ENCODE peak calls at places on chromosome 22, in eight cellular contexts. E, G, J, Z, B, S, N and U are unnamed samples.

GRCh38 chr22:25728064-25728463 is 13.9 kb upstream of the MYO18B start:
- DNase-seq in S (no peak), N (no peak), E (no peak), B (no peak), G (no peak), J (no peak), Z (no peak), U (no peak)

GRCh38 chr22:35549338-35549737 is 8.7 kb downstream of the RASD2 start:
- DNase-seq in G (no peak), N (no peak), S (no peak), B (no peak), J (no peak), Z (no peak), E (no peak), U (no peak)

GRCh38 chr22:28154856-28155255 is 235.8 kb upstream of the PITPNB start:
- DNase-seq in G (no peak), S (no peak), Z (no peak), E (no peak), J (no peak), B (peak), N (no peak), U (no peak)

GRCh38 chr22:29632672-29633071 is 29.2 kb downstream of the NF2 start:
- DNase-seq in J (no peak), S (no peak), B (no peak), N (no peak), E (no peak), G (no peak), Z (no peak), U (no peak)

GRCh38 chr22:35070451-35071093 is 4.6 kb downstream of the ISX start:
- DNase-seq in N (peak), Z (no peak), B (no peak), J (no peak), S (no peak), G (no peak), E (no peak), U (no peak)

GRCh38 chr22:45235851-45236342 is 4.8 kb downstream of the KIAA0930 start:
- DNase-seq in J (no peak), S (no peak), E (no peak), N (no peak), G (no peak), Z (no peak), B (no peak), U (no peak)

GRCh38 chr22:27531782-27532530 is 269.6 kb downstream of the MN1 start:
- DNase-seq in J (no peak), G (no peak), Z (no peak), E (no peak), S (peak), B (peak), N (peak), U (peak)

GRCh38 chr22:29270475-29271271 is 2.6 kb downstream of the EWSR1 start:
- DNase-seq in N (no peak), G (no peak), E (no peak), J (no peak), B (peak), S (no peak), Z (no peak), U (no peak)

GRCh38 chr22:37329239-37330140 is 47.2 kb downstream of the CYTH4 start:
- DNase-seq in Z (no peak), B (peak), G (no peak), E (no peak), N (no peak), J (no peak), S (no peak), U (no peak)

GRCh38 chr22:25200967-25201366 is 1.3 kb downstream of the CRYBB3 start:
- DNase-seq in N (no peak), B (no peak), S (no peak), Z (no peak), E (no peak), G (no peak), J (no peak), U (no peak)

GRCh38 chr22:27107005-27107404 is 449.6 kb downstream of the MIAT start:
- DNase-seq in N (no peak), B (no peak), J (no peak), E (no peak), S (no peak), G (no peak), Z (no peak), U (no peak)

GRCh38 chr22:24051568-24051967 is 40.5 kb downstream of the CABIN1 start:
- DNase-seq in J (no peak), E (no peak), Z (no peak), N (no peak), B (no peak), S (no peak), G (no peak), U (no peak)

GRCh38 chr22:25682071-25682470 is 59.9 kb upstream of the MYO18B start:
- DNase-seq in B (no peak), J (no peak), G (no peak), Z (no peak), S (no peak), N (no peak), E (no peak), U (no peak)

GRCh38 chr22:33917744-33918406 is 2.4 kb downstream of the LARGE1 start:
- DNase-seq in G (no peak), N (no peak), J (no peak), E (no peak), B (peak), S (no peak), Z (peak), U (no peak)

GRCh38 chr22:37068859-37069258 is 17.3 kb downstream of the KCTD17 start:
- DNase-seq in B (no peak), S (no peak), G (no peak), N (no peak), J (no peak), E (no peak), Z (peak), U (no peak)

GRCh38 chr22:27913162-27913741 is 5.8 kb downstream of the PITPNB start:
- DNase-seq in N (no peak), B (peak), E (no peak), J (no peak), Z (no peak), S (no peak), G (no peak), U (no peak)

GRCh38 chr22:30185129-30185528 is 61.4 kb downstream of the LIF start:
- DNase-seq in Z (no peak), S (no peak), N (no peak), G (no peak), J (no peak), E (no peak), B (peak), U (no peak)

GRCh38 chr22:27022741-27023373 is 365.5 kb downstream of the MIAT start:
- DNase-seq in S (no peak), G (no peak), E (no peak), B (no peak), J (no peak), Z (no peak), N (no peak), U (no peak)

GRCh38 chr22:22955866-22956535 is 68.4 kb downstream of the IGLL5 start:
- DNase-seq in N (peak), B (peak), J (peak), E (peak), S (peak), Z (peak), G (peak), U (peak)

GRCh38 chr22:31954535-31955326 is 10.4 kb downstream of the YWHAH start:
- DNase-seq in Z (no peak), G (no peak), N (no peak), S (no peak), B (no peak), J (no peak), E (no peak), U (no peak)

GRCh38 chr22:25417792-25418191 is 146.7 kb upstream of the GRK3 start:
- DNase-seq in S (no peak), G (no peak), N (no peak), B (no peak), J (no peak), Z (no peak), E (no peak), U (no peak)

GRCh38 chr22:27192135-27192900 is 534.9 kb downstream of the MIAT start:
- DNase-seq in B (no peak), J (no peak), E (no peak), S (no peak), G (no peak), N (no peak), Z (no peak), U (no peak)

GRCh38 chr22:37228106-37229011 is 15.7 kb downstream of the RAC2 start:
- DNase-seq in G (no peak), Z (no peak), J (no peak), N (no peak), S (peak), B (peak), E (peak), U (no peak)

GRCh38 chr22:35440129-35440528 is 40.2 kb downstream of the MCM5 start:
- DNase-seq in B (no peak), N (no peak), E (no peak), J (no peak), Z (no peak), G (no peak), S (no peak), U (no peak)

GRCh38 chr22:49536571-49537131 is 291.0 kb downstream of the BRD1 start:
- DNase-seq in B (no peak), Z (peak), N (no peak), G (no peak), E (no peak), S (no peak), J (no peak), U (no peak)

GRCh38 chr22:47091241-47091691 is 328.8 kb downstream of the TBC1D22A start:
- DNase-seq in Z (no peak), E (no peak), G (peak), N (no peak), B (no peak), J (no peak), S (no peak), U (peak)

GRCh38 chr22:47089796-47090460 is 327.5 kb downstream of the TBC1D22A start:
- DNase-seq in E (no peak), G (no peak), J (no peak), N (no peak), S (no peak), Z (no peak), B (no peak), U (no peak)

GRCh38 chr22:47090591-47091240 is 328.3 kb downstream of the TBC1D22A start:
- DNase-seq in E (no peak), S (no peak), Z (peak), J (no peak), G (peak), B (peak), N (no peak), U (peak)

GRCh38 chr22:47088480-47089145 is 326.2 kb downstream of the TBC1D22A start:
- DNase-seq in B (peak), S (no peak), E (no peak), G (no peak), J (no peak), N (no peak), Z (no peak), U (no peak)

DNA sequence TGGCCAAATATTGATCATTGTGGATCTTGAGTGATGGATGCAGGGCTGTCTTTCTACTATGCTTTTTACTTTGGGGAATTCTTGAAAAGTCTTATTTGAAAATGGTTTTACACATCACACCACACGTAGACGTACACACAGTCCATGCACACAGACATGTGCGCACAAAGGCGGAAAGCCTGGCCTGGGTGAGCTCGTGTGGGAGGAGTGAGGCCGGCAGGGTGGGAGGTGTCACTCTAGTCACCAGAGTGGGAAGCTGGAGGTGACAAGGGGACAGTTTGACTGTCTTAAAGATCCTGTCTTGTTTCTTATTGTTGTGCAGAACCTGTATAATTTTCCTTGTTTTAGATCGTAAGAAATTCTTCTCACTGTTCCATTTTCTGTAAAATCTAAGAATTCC is 326.9 kb downstream of the TBC1D22A start:
- DNase-seq in E (no peak), G (no peak), B (no peak), N (no peak), Z (no peak), S (no peak), J (no peak), U (no peak)
- TF ChIP-seq CTCF in E (no peak), G (no peak), B (no peak), N (no peak), Z (no peak), S (no peak), J (no peak), U (no peak)

GRCh38 chr22:38618258-38618657 is 37.9 kb downstream of the FAM227A start:
- DNase-seq in E (no peak), N (no peak), B (no peak), G (no peak), S (no peak), J (no peak), Z (no peak), U (no peak)
- TF ChIP-seq CTCF in E (no peak), N (no peak), B (no peak), G (no peak), S (no peak), J (no peak), Z (no peak), U (no peak)

GRCh38 chr22:41366323-41367014 is 15.3 kb upstream of the TEF start:
- DNase-seq in G (no peak), N (no peak), S (no peak), Z (no peak), J (no peak), E (no peak), B (no peak), U (no peak)

GRCh38 chr22:41365425-41365824 is 16.3 kb upstream of the TEF start:
- DNase-seq in S (no peak), B (no peak), Z (no peak), N (no peak), E (no peak), J (no peak), G (no peak), U (no peak)

GRCh38 chr22:41368543-41368817 is 13.3 kb upstream of the TEF start:
- DNase-seq in J (no peak), Z (no peak), E (no peak), S (no peak), N (no peak), G (no peak), B (no peak), U (no peak)

GRCh38 chr22:41367680-41368542 is 13.8 kb upstream of the TEF start:
- DNase-seq in E (no peak), J (peak), Z (peak), G (no peak), S (no peak), B (peak), N (no peak), U (peak)

GRCh38 chr22:41367039-41367679 is 14.6 kb upstream of the TEF start:
- DNase-seq in S (peak), G (no peak), N (peak), B (peak), E (peak), Z (peak), J (peak), U (peak)
- TF ChIP-seq CTCF in S (no peak), G (no peak), N (peak), B (peak), E (peak), Z (no peak), J (no peak), U (peak)

GRCh38 chr22:18970180-18970947 is 34.3 kb upstream of the PRODH start:
- DNase-seq in J (no peak), G (no peak), N (no peak), S (no peak), B (no peak), E (no peak), Z (peak), U (no peak)
- TF ChIP-seq CTCF in J (no peak), G (no peak), N (no peak), S (no peak), B (no peak), E (peak), Z (peak), U (no peak)

GRCh38 chr22:21624120-21624879 is 5.5 kb downstream of the YDJC start:
- DNase-seq in N (no peak), E (no peak), J (no peak), S (no peak), Z (peak), B (peak), G (no peak), U (no peak)
- TF ChIP-seq CTCF in N (peak), E (peak), J (no peak), S (peak), Z (peak), B (peak), G (no peak), U (peak)